ENCODE peak calls at places on chromosomes 11 and 22, in eight cellular contexts. M, Y, A, J, H, X, O and L are unnamed samples.

GRCh38 chr11:15944460-15944859 is 411.9 kb downstream of the SOX6 start:
- DNase-seq in M (no peak), Y (no peak), A (no peak), J (no peak), H (no peak), X (no peak), O (no peak), L (no peak)

GRCh38 chr11:116148056-116148455 is 624.7 kb downstream of the BUD13 start:
- DNase-seq in M (no peak), Y (no peak), A (no peak), J (no peak), H (no peak), X (no peak), O (no peak), L (no peak)

GRCh38 chr11:115297330-115297729 is 206.9 kb downstream of the CADM1 start:
- DNase-seq in M (no peak), Y (no peak), A (no peak), J (no peak), H (no peak), X (no peak), O (no peak), L (no peak)

GRCh38 chr11:17852246-17852645 is 117.7 kb downstream of the KCNC1 start:
- DNase-seq in M (no peak), Y (no peak), A (no peak), J (no peak), H (no peak), X (no peak), O (no peak), L (no peak)

GRCh38 chr22:46846154-46846831 is 83.8 kb downstream of the TBC1D22A start:
- DNase-seq in M (no peak), Y (no peak), A (no peak), J (no peak), H (no peak), X (no peak), O (no peak), L (no peak)

GRCh38 chr11:46485852-46486443 is 94.4 kb upstream of the CHRM4 start:
- DNase-seq in M (no peak), Y (no peak), A (no peak), J (no peak), H (no peak), X (no peak), O (no peak), L (no peak)

GRCh38 chr11:132111781-132112380 is 741.5 kb downstream of the NTM start:
- DNase-seq in M (no peak), Y (no peak), A (no peak), J (no peak), H (no peak), X (no peak), O (no peak), L (no peak)

GRCh38 chr11:128559496-128560103 is 27.8 kb downstream of the ETS1 start:
- DNase-seq in M (no peak), Y (peak), A (no peak), J (no peak), H (no peak), X (no peak), O (no peak), L (no peak)

GRCh38 chr11:109423114-109423859 is 1.3 kb downstream of the C11orf87 start:
- DNase-seq in M (peak), Y (no peak), A (no peak), J (peak), H (no peak), X (no peak), O (no peak), L (peak)

GRCh38 chr11:8338138-8338537 is 74.5 kb upstream of the LMO1 start:
- DNase-seq in M (peak), Y (peak), A (peak), J (peak), H (peak), X (peak), O (peak), L (peak)

GRCh38 chr11:48066881-48067800 is 86.8 kb downstream of the PTPRJ start:
- DNase-seq in M (no peak), Y (no peak), A (no peak), J (no peak), H (no peak), X (no peak), O (peak), L (no peak)

GRCh38 chr22:19942886-19943664 is 1.5 kb upstream of the TXNRD2 start:
- DNase-seq in M (no peak), Y (no peak), A (no peak), J (no peak), H (no peak), X (peak), O (no peak), L (no peak)

GRCh38 chr11:62497132-62497915 is 49.3 kb downstream of the AHNAK start:
- DNase-seq in M (no peak), Y (peak), A (peak), J (peak), H (peak), X (no peak), O (no peak), L (peak)

GRCh38 chr11:12693485-12694181 is 19.4 kb downstream of the TEAD1 start:
- DNase-seq in M (no peak), Y (peak), A (peak), J (no peak), H (peak), X (peak), O (no peak), L (no peak)

GRCh38 chr11:35387341-35387982 is 31.9 kb downstream of the SLC1A2 start:
- DNase-seq in M (no peak), Y (no peak), A (no peak), J (no peak), H (no peak), X (no peak), O (no peak), L (no peak)
- TF ChIP-seq CTCF in M (no peak), Y (no peak), A (no peak), J (no peak), H (no peak), X (peak), O (peak), L (no peak)

DNA sequence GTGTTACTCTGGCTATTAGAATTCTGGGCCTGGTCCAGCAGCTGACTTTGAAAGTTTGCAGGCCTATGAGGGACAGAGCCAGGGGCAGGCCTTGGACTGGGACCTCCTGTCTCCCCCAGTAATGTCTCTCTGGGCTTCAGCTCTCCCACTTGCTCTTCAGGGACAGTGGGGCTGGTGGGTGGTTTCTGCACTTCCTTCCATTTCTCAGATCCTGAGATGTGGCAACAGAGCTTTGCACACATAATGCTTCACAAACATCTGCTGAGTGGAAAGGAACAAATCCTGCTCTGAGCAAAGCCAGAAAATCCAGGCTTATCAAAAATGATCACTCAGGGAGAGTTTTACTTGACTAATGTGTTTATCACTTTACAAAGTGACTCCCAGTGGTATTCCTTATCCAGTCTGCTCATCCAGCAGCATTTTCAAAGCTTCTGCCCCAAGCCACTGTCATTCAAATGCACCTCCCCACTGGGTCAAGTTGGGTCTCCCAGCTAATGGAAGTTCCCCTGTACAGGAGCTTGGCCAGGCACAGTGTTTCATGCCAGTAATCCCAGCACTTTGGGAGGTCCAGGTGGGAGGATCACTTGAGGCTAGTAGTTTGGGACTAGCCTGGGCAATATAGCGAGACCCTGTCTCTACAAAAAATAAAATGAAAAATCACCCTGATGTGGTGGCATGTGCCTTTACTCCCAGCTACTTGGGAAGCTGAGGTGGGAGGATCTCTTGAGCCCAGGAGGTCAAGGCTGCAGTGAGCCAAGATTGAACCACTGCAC is 13.5 kb upstream of the OSBP2 start:
- DNase-seq in M (no peak), Y (no peak), A (no peak), J (no peak), H (no peak), X (no peak), O (no peak), L (no peak)
- TF ChIP-seq CTCF in M (no peak), Y (no peak), A (no peak), J (no peak), H (no peak), X (no peak), O (no peak), L (no peak)

GRCh38 chr11:75582935-75583709 is 21.1 kb downstream of the SERPINH1 start:
- DNase-seq in M (peak), Y (peak), A (peak), J (peak), H (peak), X (peak), O (peak), L (peak)
- TF ChIP-seq CTCF in M (no peak), Y (peak), A (no peak), J (no peak), H (no peak), X (peak), O (no peak), L (no peak)

GRCh38 chr22:44455963-44456358 is 42.1 kb downstream of the RTL6 start:
- DNase-seq in M (no peak), Y (no peak), A (no peak), J (no peak), H (no peak), X (no peak), O (no peak), L (no peak)

GRCh38 chr22:44453441-44454112 is 44.5 kb downstream of the RTL6 start:
- DNase-seq in M (no peak), Y (no peak), A (peak), J (no peak), H (no peak), X (no peak), O (no peak), L (no peak)

GRCh38 chr22:44455151-44455962 is 42.7 kb downstream of the RTL6 start:
- DNase-seq in M (peak), Y (peak), A (peak), J (peak), H (no peak), X (no peak), O (no peak), L (peak)

GRCh38 chr22:44452531-44453420 is 45.3 kb downstream of the RTL6 start:
- DNase-seq in M (no peak), Y (no peak), A (peak), J (no peak), H (no peak), X (no peak), O (no peak), L (no peak)

GRCh38 chr22:44454113-44454769 is 43.8 kb downstream of the RTL6 start:
- DNase-seq in M (no peak), Y (peak), A (peak), J (no peak), H (no peak), X (no peak), O (no peak), L (no peak)
- TF ChIP-seq CTCF in M (no peak), Y (no peak), A (no peak), J (no peak), H (no peak), X (no peak), O (no peak), L (no peak)

GRCh38 chr11:130550984-130551383 is 102.5 kb downstream of the ADAMTS15 start:
- DNase-seq in M (no peak), Y (no peak), A (no peak), J (no peak), H (no peak), X (no peak), O (no peak), L (no peak)
- TF ChIP-seq CTCF in M (no peak), Y (no peak), A (no peak), J (no peak), H (no peak), X (no peak), O (no peak), L (no peak)

GRCh38 chr11:63670077-63670737 is 969 bp downstream of the ATL3 start:
- DNase-seq in M (peak), Y (peak), A (no peak), J (peak), H (no peak), X (no peak), O (no peak), L (peak)

GRCh38 chr11:63670738-63671321 is 346 bp downstream of the ATL3 start:
- DNase-seq in M (peak), Y (peak), A (peak), J (peak), H (peak), X (peak), O (peak), L (peak)

GRCh38 chr11:63672934-63673539 is 1.9 kb upstream of the ATL3 start:
- DNase-seq in M (no peak), Y (no peak), A (no peak), J (no peak), H (no peak), X (no peak), O (no peak), L (no peak)

GRCh38 chr11:63672156-63672463 is 934 bp upstream of the ATL3 start:
- DNase-seq in M (no peak), Y (no peak), A (no peak), J (no peak), H (no peak), X (no peak), O (no peak), L (no peak)

DNA sequence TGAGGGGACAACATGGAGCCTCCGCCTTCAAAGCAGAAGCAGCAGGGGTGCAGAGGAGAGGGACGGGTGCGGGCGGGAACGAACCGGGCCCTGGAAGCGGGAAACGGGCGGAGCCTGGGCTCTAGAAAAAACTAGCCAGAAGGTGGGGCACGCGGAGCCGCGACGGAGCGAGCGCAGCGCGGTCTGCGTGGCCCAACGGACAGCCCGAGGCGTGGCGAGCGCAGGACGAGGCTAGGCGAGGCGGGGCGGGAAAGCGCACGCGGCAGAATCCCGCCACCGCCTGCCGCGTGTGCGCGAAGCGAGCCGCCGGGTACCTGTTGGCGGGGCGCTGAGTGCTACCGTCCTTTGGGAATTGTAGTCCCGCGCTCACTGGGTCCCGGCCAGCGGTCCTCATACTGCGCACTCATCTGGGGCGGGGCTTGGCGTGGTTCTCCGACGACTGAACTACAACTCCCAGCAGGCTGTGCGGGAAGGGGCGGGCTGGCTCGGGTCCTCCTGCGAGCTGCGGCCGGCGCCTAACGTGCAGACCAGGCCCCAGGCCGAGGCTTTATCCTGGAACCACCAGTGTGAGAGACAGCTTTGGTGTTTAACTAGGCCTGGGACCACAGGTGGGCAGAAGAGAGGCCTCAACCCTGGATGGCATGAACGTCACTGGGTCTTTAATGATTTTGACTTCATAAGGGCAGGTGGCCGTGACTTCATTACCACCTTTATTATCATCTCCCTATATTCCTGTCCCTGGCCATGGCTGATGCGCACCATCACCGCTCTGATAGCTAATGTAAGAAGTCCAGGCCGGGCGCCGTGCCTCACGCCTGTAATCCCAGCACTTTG is at the start of gene ATL3:
- DNase-seq in M (peak), Y (peak), A (peak), J (peak), H (peak), X (peak), O (peak), L (peak)
- TF ChIP-seq CTCF in M (no peak), Y (no peak), A (no peak), J (no peak), H (no peak), X (no peak), O (no peak), L (no peak)